ENCODE peak calls at places on chromosomes 3 and 15, in five cellular contexts. I, P, R, N and Z are unnamed samples. For H3K9me3, the result is how much of the 10 kb centered on the place peaks cover.

GRCh38 chr3:169623971-169624370 is 39.5 kb downstream of the MECOM start:
- DNase-seq in I (no peak), P (no peak), R (peak), N (no peak), Z (no peak)

GRCh38 chr3:169173231-169173630 is 490.3 kb downstream of the MECOM start:
- DNase-seq in I (no peak), P (no peak), R (no peak), N (no peak), Z (no peak)

GRCh38 chr3:136901391-136901790 is 39.4 kb downstream of the NCK1 start:
- DNase-seq in I (no peak), P (no peak), R (no peak), N (no peak), Z (no peak)

GRCh38 chr3:12919205-12919604 is 77.8 kb upstream of the RPL32 start:
- DNase-seq in I (no peak), P (no peak), R (no peak), N (no peak), Z (no peak)

GRCh38 chr15:48913141-48913540 is 35.2 kb downstream of the EID1 start:
- DNase-seq in I (no peak), P (no peak), R (no peak), N (no peak), Z (no peak)

GRCh38 chr3:100588251-100588650 is 21.1 kb upstream of the ADGRG7 start:
- DNase-seq in I (no peak), P (no peak), R (no peak), N (no peak), Z (no peak)

GRCh38 chr15:33279613-33280205 is 31.1 kb upstream of the RYR3 start:
- DNase-seq in I (no peak), P (peak), R (no peak), N (no peak), Z (no peak)

GRCh38 chr3:14508966-14509795 is 31.0 kb downstream of the GRIP2 start:
- DNase-seq in I (peak), P (peak), R (peak), N (peak), Z (no peak)

GRCh38 chr3:57227204-57227929 is at the start of gene APPL1:
- DNase-seq in I (peak), P (peak), R (peak), N (peak), Z (peak)

GRCh38 chr3:182092662-182093262 is 381.0 kb downstream of the SOX2 start:
- DNase-seq in I (no peak), P (peak), R (no peak), N (no peak), Z (no peak)

GRCh38 chr15:73564255-73564654 is 68.9 kb downstream of the NPTN start:
- DNase-seq in I (no peak), P (no peak), R (peak), N (no peak), Z (no peak)

GRCh38 chr15:55742498-55742926 is 440 bp downstream of the PRTG start:
- DNase-seq in I (peak), P (peak), R (peak), N (no peak), Z (no peak)

GRCh38 chr3:45774581-45775505 is 21.5 kb downstream of the SLC6A20 start:
- DNase-seq in I (no peak), P (no peak), R (no peak), N (no peak), Z (no peak)

GRCh38 chr15:33132722-33133345 is 61.7 kb downstream of the FMN1 start:
- DNase-seq in I (no peak), P (peak), R (no peak), N (no peak), Z (no peak)

DNA sequence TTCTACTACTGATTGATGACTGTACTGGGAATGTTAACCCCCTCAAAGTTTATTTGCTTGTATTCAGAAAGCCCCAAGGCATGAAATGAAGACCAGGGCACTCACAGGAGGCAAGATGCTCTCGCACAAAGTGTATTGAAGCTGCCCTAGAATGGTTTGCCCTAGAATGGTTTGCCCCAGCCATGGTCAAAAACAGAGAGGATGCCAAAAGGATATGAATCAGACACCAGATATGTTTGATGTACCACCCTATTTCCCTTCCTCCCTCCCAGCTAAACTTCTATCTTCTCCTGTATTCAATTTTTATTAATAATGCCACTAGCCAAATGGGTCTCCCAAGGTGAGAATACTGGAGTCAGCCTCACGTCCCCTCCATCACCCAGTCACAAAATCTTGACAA is 101.3 kb downstream of the TMCO5A start:
- DNase-seq in I (no peak), P (no peak), R (no peak), N (no peak), Z (no peak)
- H3K9me3 ChIP-seq in I (under half), P (under half), R (under half), N (under half), Z (under half)

GRCh38 chr3:150599611-150600297 is 3.4 kb upstream of the SELENOT start:
- DNase-seq in I (no peak), P (no peak), R (no peak), N (no peak), Z (no peak)
- H3K4me3 ChIP-seq in I (no peak), P (no peak), R (no peak), N (no peak), Z (no peak)

GRCh38 chr15:87682527-87682926 is 574.0 kb downstream of the NTRK3 start:
- DNase-seq in I (no peak), P (no peak), R (no peak), N (no peak), Z (no peak)
- H3K9me3 ChIP-seq in I (under half), P (under half), R (under half), N (under half), Z (under half)

GRCh38 chr15:85872125-85872524 is 77.4 kb upstream of the KLHL25 start:
- DNase-seq in I (no peak), P (no peak), R (no peak), N (no peak), Z (no peak)
- H3K4me3 ChIP-seq in I (no peak), P (no peak), R (no peak), N (no peak), Z (no peak)